ENCODE peak calls at places on chromosomes 6 and 20, in nine cellular contexts. R is sigmoid colon; L is HS-5; Q is stimulated activated CD4-positive, alpha-beta T cell treated with anti-CD3 and anti-CD28 coated beads, Interleukin-1b, Interleukin-23, amount 100 ng/mL, for 1 hour; C is EL; I is left ventricle myocardium superior; D is upper lobe of right lung; B is A172; V is activated naive CD4-positive, alpha-beta T cell. A is an unnamed sample.

GRCh38 chr20:63230800-63231268 is 4.9 kb upstream of the BIRC7 start:
- DNase-seq in I (peak), B (no peak), V (no peak), R (peak), Q (no peak), L (no peak), D (no peak), C (peak), A (peak)

GRCh38 chr20:16104783-16105182 is 468.5 kb downstream of the KIF16B start:
- DNase-seq in I (no peak), L (no peak), R (no peak), Q (no peak), B (no peak), C (no peak), D (no peak), V (no peak), A (no peak)

GRCh38 chr20:46358336-46359058 is 47.9 kb downstream of the ELMO2 start:
- DNase-seq in D (no peak), C (no peak), L (no peak), V (no peak), B (no peak), R (no peak), Q (no peak), I (no peak), A (no peak)

GRCh38 chr6:12132351-12133222 is 120.5 kb downstream of the HIVEP1 start:
- DNase-seq in I (no peak), C (peak), D (no peak), B (no peak), V (no peak), R (no peak), L (no peak), Q (no peak), A (no peak)

GRCh38 chr6:93751969-93752368 is 332.6 kb upstream of the EPHA7 start:
- DNase-seq in V (no peak), I (no peak), Q (no peak), R (no peak), D (no peak), C (no peak), L (no peak), B (no peak), A (no peak)

GRCh38 chr6:151216812-151217211 is 23.0 kb upstream of the AKAP12 start:
- DNase-seq in D (no peak), L (no peak), V (no peak), B (no peak), C (no peak), R (no peak), I (no peak), Q (no peak), A (no peak)

GRCh38 chr6:56242343-56242742 is 5.0 kb downstream of the COL21A1 start:
- DNase-seq in B (no peak), Q (no peak), I (no peak), C (no peak), R (no peak), D (no peak), L (no peak), V (no peak), A (no peak)

GRCh38 chr6:11851405-11851804 is 72.8 kb upstream of the ADTRP start:
- DNase-seq in Q (no peak), V (no peak), B (peak), I (no peak), C (peak), L (peak), R (no peak), D (no peak), A (no peak)

GRCh38 chr20:25188218-25188617 is 7.3 kb upstream of the ENTPD6 start:
- DNase-seq in C (no peak), R (no peak), I (no peak), B (no peak), Q (no peak), V (no peak), L (no peak), D (no peak), A (no peak)

GRCh38 chr6:40999498-41000070 is 39.4 kb downstream of the UNC5CL start:
- DNase-seq in D (no peak), V (no peak), R (peak), C (peak), Q (no peak), L (no peak), I (peak), B (peak), A (peak)

GRCh38 chr6:151493495-151494234 is at the start of gene CCDC170:
- DNase-seq in I (peak), L (no peak), R (no peak), V (no peak), D (peak), B (no peak), Q (no peak), C (peak), A (peak)

GRCh38 chr6:132333639-132334516 is 67.4 kb downstream of the MOXD1 start:
- DNase-seq in Q (no peak), D (no peak), C (peak), V (no peak), I (no peak), B (peak), L (peak), R (no peak), A (no peak)

GRCh38 chr20:25418779-25419178 is 11.3 kb downstream of the GINS1 start:
- DNase-seq in B (no peak), R (no peak), Q (no peak), V (no peak), L (peak), C (peak), I (no peak), D (no peak), A (no peak)

GRCh38 chr20:19433371-19434316 is 221.2 kb downstream of the SLC24A3 start:
- DNase-seq in V (no peak), B (peak), D (no peak), I (no peak), L (peak), C (peak), R (no peak), Q (no peak), A (no peak)

GRCh38 chr6:88494401-88495140 is 328.4 kb upstream of the CNR1 start:
- DNase-seq in Q (no peak), B (no peak), V (no peak), I (no peak), C (no peak), R (no peak), D (no peak), L (no peak), A (no peak)

GRCh38 chr6:43093361-43094289 is 17.5 kb downstream of the PTK7 start:
- DNase-seq in D (no peak), V (no peak), Q (no peak), I (no peak), B (peak), L (no peak), C (peak), R (peak), A (no peak)

GRCh38 chr20:219290-220115 is 7.6 kb upstream of the DEFB129 start:
- DNase-seq in Q (no peak), I (no peak), B (peak), D (no peak), R (no peak), L (no peak), V (no peak), C (peak), A (no peak)

GRCh38 chr6:55969501-55969900 is 94.1 kb upstream of the BMP5 start:
- DNase-seq in B (no peak), Q (no peak), L (no peak), V (no peak), D (no peak), C (no peak), I (no peak), R (no peak), A (no peak)

GRCh38 chr6:19835605-19836004 is 1.6 kb upstream of the ID4 start:
- DNase-seq in Q (no peak), V (no peak), R (no peak), D (no peak), C (no peak), L (no peak), B (no peak), I (no peak), A (no peak)

GRCh38 chr20:43537921-43538854 is 20.6 kb upstream of the SGK2 start:
- DNase-seq in Q (peak), R (no peak), B (peak), V (peak), I (peak), D (peak), L (no peak), C (peak), A (peak)

GRCh38 chr6:4853349-4853748 is 77.1 kb downstream of the CDYL start:
- DNase-seq in V (no peak), C (no peak), I (no peak), R (no peak), Q (no peak), B (no peak), D (no peak), L (no peak), A (no peak)

GRCh38 chr6:34616230-34616591 is 60.1 kb upstream of the SPDEF start:
- DNase-seq in R (no peak), D (no peak), Q (no peak), B (no peak), L (no peak), V (no peak), I (no peak), C (no peak), A (no peak)

GRCh38 chr20:40802886-40803285 is 113.8 kb upstream of the MAFB start:
- DNase-seq in C (no peak), D (no peak), Q (no peak), B (no peak), V (no peak), R (no peak), I (no peak), L (no peak), A (no peak)

GRCh38 chr20:51220293-51220706 is 197.4 kb upstream of the KCNG1 start:
- DNase-seq in Q (peak), L (no peak), V (peak), B (peak), I (peak), R (no peak), C (peak), D (peak), A (no peak)

GRCh38 chr20:9966966-9967365 is 67.8 kb upstream of the ANKEF1 start:
- DNase-seq in L (no peak), I (no peak), Q (no peak), C (peak), B (peak), V (no peak), R (no peak), D (no peak), A (no peak)

GRCh38 chr6:30711758-30712380 is 5.2 kb downstream of the MDC1 start:
- DNase-seq in V (no peak), I (no peak), Q (no peak), L (no peak), D (no peak), R (no peak), C (no peak), B (no peak), A (no peak)

GRCh38 chr20:22578221-22579118 is 5.9 kb downstream of the FOXA2 start:
- DNase-seq in Q (no peak), R (no peak), D (peak), L (no peak), B (no peak), C (no peak), I (no peak), V (no peak), A (no peak)

GRCh38 chr6:90297866-90298381 is 1.3 kb upstream of the BACH2 start:
- DNase-seq in B (no peak), Q (no peak), R (no peak), D (no peak), V (no peak), C (no peak), I (no peak), L (no peak), A (no peak)

GRCh38 chr20:17883592-17884317 is 84.8 kb downstream of the SNX5 start:
- DNase-seq in B (no peak), V (no peak), I (no peak), Q (no peak), L (no peak), R (peak), C (no peak), D (no peak), A (no peak)

GRCh38 chr6:116444991-116445566 is 16.1 kb upstream of the CALHM6 start:
- DNase-seq in V (no peak), B (no peak), R (no peak), D (no peak), I (no peak), C (no peak), L (no peak), Q (no peak), A (no peak)

GRCh38 chr6:162882817-162883481 is 155.2 kb downstream of the PACRG start:
- DNase-seq in B (no peak), V (no peak), I (no peak), R (no peak), Q (no peak), D (no peak), L (no peak), C (no peak), A (no peak)

A was measured in Right ventricle myocardium superior.